ENCODE peak calls at places on chromosome 6, in seven cellular contexts. N is AG09319, J is prostate gland, B is A549, M is OCI-LY7, A is neural progenitor cell, O is lower leg skin. S is an unnamed sample.

GRCh38 chr6:11042750-11043551 is 1.2 kb downstream of the ELOVL2 start:
- DNase-seq in A (peak; percentile 49), B (no peak), J (no peak), O (no peak), M (no peak), N (no peak), S (no peak)

GRCh38 chr6:5172057-5172683 is 87.0 kb downstream of the PPP1R3G start:
- DNase-seq in J (no peak), M (no peak), N (no peak), B (no peak), O (no peak), A (peak; percentile 50), S (no peak)

GRCh38 chr6:31900917-31901414 is 920 bp downstream of the ZBTB12 start:
- DNase-seq in N (no peak), M (no peak), A (peak; percentile 29), B (no peak), O (no peak), J (no peak), S (no peak)

GRCh38 chr6:78989191-78989590 is 88.9 kb downstream of the PHIP start:
- DNase-seq in J (no peak), O (no peak), N (no peak), A (no peak), B (no peak), M (no peak), S (no peak)

GRCh38 chr6:24777227-24777626 is 2.5 kb downstream of the GMNN start:
- DNase-seq in A (no peak), N (no peak), J (no peak), M (no peak), O (no peak), B (no peak), S (no peak)

GRCh38 chr6:89611666-89612065 is 26.9 kb downstream of the LYRM2 start:
- DNase-seq in O (no peak), J (no peak), N (no peak), B (no peak), M (peak; percentile 28), A (no peak), S (no peak)

GRCh38 chr6:27795697-27796494 is 116.3 kb downstream of the OR2B2 start:
- DNase-seq in M (peak; percentile 88), B (peak; percentile 36), N (peak; percentile 80), O (peak; percentile 88), J (peak; percentile 89), A (peak; percentile 79), S (peak; percentile 78)

GRCh38 chr6:136592930-136593673 is 42.9 kb upstream of the MAP7 start:
- DNase-seq in J (no peak), O (no peak), A (no peak), B (no peak), N (no peak), M (no peak), S (no peak)

GRCh38 chr6:3997144-3997770 is 81.7 kb downstream of the FAM217A start:
- DNase-seq in M (no peak), N (peak; percentile 67), J (no peak), O (no peak), A (peak; percentile 38), B (no peak), S (no peak)

GRCh38 chr6:55868910-55869479 is 6.4 kb downstream of the BMP5 start:
- DNase-seq in J (peak; percentile 15), M (no peak), A (no peak), B (no peak), O (no peak), N (no peak), S (no peak)

GRCh38 chr6:25279748-25280616 is 808 bp downstream of the CARMIL1 start:
- DNase-seq in N (no peak), B (peak; percentile 40), J (peak; percentile 15), M (peak; percentile 39), A (peak; percentile 46), O (no peak), S (peak; percentile 39)

GRCh38 chr6:53800976-53801375 is 6.2 kb downstream of the LRRC1 start:
- DNase-seq in O (no peak), N (no peak), J (no peak), M (no peak), A (no peak), B (no peak), S (no peak)

GRCh38 chr6:49913656-49914055 is 47.3 kb upstream of the CRISP1 start:
- DNase-seq in A (no peak), B (no peak), O (no peak), N (no peak), M (no peak), J (no peak), S (no peak)

GRCh38 chr6:110053395-110054240 is 75.5 kb downstream of the GPR6 start:
- DNase-seq in N (peak; percentile 34), M (peak; percentile 61), A (peak; percentile 82), B (peak; percentile 36), J (no peak), O (no peak), S (peak; percentile 36)

GRCh38 chr6:40674170-40674569 is 87.0 kb upstream of the LRFN2 start:
- DNase-seq in J (no peak), M (no peak), O (no peak), B (no peak), A (no peak), N (no peak), S (no peak)

GRCh38 chr6:146974346-146974745 is 229.9 kb upstream of the STXBP5 start:
- DNase-seq in J (no peak), A (no peak), N (no peak), B (no peak), O (no peak), M (no peak), S (no peak)

GRCh38 chr6:95266537-95267258 is 310.6 kb upstream of the MANEA start:
- DNase-seq in A (no peak), B (no peak), N (no peak), M (no peak), J (no peak), O (no peak), S (no peak)

GRCh38 chr6:63816401-63816975 is 180.9 kb downstream of the PHF3 start:
- DNase-seq in B (no peak), O (no peak), J (no peak), M (no peak), N (no peak), A (no peak), S (no peak)

GRCh38 chr6:164130151-164130550 is 715.6 kb downstream of the QKI start:
- DNase-seq in O (no peak), M (no peak), J (no peak), B (no peak), N (no peak), A (no peak), S (no peak)

GRCh38 chr6:81105998-81106397 is 646.5 kb downstream of the TENT5A start:
- DNase-seq in J (no peak), O (no peak), B (no peak), N (peak; percentile 1), M (no peak), A (no peak), S (no peak)
- TF ChIP-seq CTCF in J (no peak), O (no peak), B (no peak), N (peak; percentile 26), M (no peak), A (peak; percentile 9), S (no peak)

GRCh38 chr6:160347259-160348208 is 644 bp upstream of the SLC22A3 start:
- DNase-seq in O (no peak), A (no peak), J (no peak), N (no peak), M (no peak), B (peak; percentile 45), S (peak; percentile 9)

GRCh38 chr6:160344281-160344680 is 3.9 kb upstream of the SLC22A3 start:
- DNase-seq in J (no peak), N (no peak), A (no peak), M (no peak), B (no peak), O (no peak), S (no peak)

GRCh38 chr6:160348209-160348551 is at the start of gene SLC22A3:
- DNase-seq in O (no peak), M (no peak), A (peak; percentile 69), B (no peak), J (peak; percentile 40), N (no peak), S (peak; percentile 17)

GRCh38 chr6:160349837-160350236 is 1.7 kb downstream of the SLC22A3 start:
- DNase-seq in B (no peak), O (no peak), M (no peak), N (no peak), J (no peak), A (no peak), S (no peak)

DNA sequence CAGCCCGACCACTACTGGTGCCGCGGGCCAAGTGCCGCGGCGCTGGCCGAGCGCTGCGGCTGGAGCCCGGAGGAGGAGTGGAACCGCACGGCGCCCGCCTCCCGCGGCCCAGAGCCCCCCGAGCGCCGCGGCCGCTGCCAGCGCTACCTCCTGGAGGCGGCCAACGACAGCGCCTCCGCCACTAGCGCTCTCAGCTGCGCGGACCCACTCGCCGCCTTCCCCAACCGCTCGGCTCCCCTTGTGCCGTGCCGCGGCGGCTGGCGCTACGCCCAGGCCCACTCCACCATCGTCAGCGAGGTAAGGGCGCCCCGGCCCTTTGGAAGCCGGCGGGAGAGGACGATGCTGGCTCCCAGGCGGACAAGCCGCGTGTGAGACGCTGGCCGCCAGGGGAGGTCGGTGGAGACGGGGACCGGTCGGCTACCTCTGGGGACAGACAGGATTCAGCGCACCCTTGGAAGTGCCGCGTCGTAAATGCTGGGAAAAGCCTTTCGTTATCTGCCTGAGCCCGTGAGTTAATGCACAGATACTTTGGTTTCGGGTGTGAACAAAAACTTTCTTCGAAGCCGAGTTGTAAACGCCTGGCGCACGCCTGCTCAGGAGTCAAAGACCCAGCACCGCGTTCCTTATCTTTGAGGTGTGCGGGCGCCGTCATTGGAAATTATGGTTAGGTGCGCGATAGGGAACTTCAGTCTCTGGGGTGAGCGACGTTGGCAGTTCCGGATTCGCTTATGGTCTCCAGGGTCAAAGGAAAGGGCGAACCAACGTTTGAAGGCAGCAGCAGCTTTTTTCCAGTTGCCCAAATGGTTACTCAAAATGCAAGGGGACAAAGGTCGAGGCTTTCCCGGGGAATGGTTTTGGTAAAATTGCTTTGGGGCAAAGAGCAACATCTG is 619 bp downstream of the SLC22A3 start:
- DNase-seq in N (no peak), A (peak; percentile 65), J (no peak), O (no peak), B (peak; percentile 51), M (no peak), S (peak; percentile 35)
- TF ChIP-seq CTCF in N (peak; percentile 21), A (peak; percentile 36), J (peak; percentile 49), O (no peak), B (no peak), M (no peak), S (no peak)

DNA sequence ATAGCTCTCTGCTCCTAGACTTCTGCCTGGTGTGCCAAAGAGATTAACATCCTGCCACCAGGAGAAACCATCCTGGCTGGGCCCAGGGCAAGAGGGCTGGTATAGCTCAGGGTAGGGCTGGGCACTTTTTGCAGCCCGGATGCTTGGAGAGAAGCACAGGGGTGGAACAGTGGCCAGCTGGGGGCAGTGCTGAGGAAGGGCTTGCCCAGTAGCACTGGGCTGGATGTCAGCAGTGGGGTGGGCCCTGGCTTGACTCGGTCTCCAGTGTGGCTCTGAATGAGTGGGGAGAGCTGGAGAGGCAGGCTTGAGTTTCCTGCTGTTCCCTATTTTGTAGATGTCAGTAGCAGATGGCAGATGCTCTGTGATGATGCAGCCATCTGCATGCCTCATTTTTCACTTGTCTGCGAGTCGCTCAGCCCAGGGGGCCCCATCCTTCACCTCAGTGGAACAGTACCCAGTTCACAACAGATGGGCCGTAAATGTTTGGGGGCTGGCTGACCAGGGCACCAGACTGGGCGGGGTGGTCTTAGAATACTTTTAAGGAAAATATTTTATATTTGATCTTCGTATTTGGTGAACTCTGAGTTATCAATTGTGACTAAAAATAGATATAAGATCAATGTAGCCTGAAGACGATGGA is 56.4 kb upstream of the TULP1 start:
- DNase-seq in N (no peak), A (peak; percentile 63), B (no peak), O (peak; percentile 50), J (no peak), M (peak; percentile 19), S (peak; percentile 42)
- TF ChIP-seq CTCF in N (peak; percentile 15), A (peak; percentile 57), B (no peak), O (no peak), J (peak; percentile 17), M (peak; percentile 68), S (peak; percentile 35)

GRCh38 chr6:26457796-26458688 is at the start of gene BTN2A1:
- DNase-seq in B (peak; percentile 83), A (peak; percentile 92), M (peak; percentile 91), O (peak; percentile 91), J (peak; percentile 89), N (peak; percentile 85), S (peak; percentile 71)
- TF ChIP-seq CTCF in B (peak; percentile 8), A (peak; percentile 16), M (peak; percentile 49), O (no peak), J (no peak), N (peak; percentile 2), S (no peak)